ENCODE peak calls at places on chromosomes 12 and 14, in four cellular contexts. X, D, V and O are unnamed samples.
A peak's percentile ranks its signal among the peaks of the same experiment; 100 is the strongest.

GRCh38 chr12:64124511-64125197 is 97.4 kb downstream of the KICS2 start:
- DNase-seq in X (no peak), D (peak; percentile 58), V (no peak), O (no peak)

GRCh38 chr14:60565211-60565610 is 56.3 kb downstream of the SIX6 start:
- DNase-seq in X (no peak), D (peak; percentile 88), V (no peak), O (no peak)

GRCh38 chr12:19829100-19829853 is 390.0 kb downstream of the AEBP2 start:
- DNase-seq in X (no peak), D (no peak), V (no peak), O (no peak)

GRCh38 chr12:128549621-128550020 is 274.1 kb downstream of the SLC15A4 start:
- DNase-seq in X (no peak), D (no peak), V (no peak), O (no peak)

GRCh38 chr14:76267322-76268012 is 108.5 kb upstream of the ESRRB start:
- DNase-seq in X (peak; percentile 36), D (peak; percentile 28), V (peak; percentile 45), O (no peak)

GRCh38 chr14:56219666-56220413 is 101.6 kb downstream of the PELI2 start:
- DNase-seq in X (no peak), D (no peak), V (no peak), O (no peak)

GRCh38 chr14:101820283-101820798 is 58.8 kb downstream of the PPP2R5C start:
- DNase-seq in X (no peak), D (no peak), V (no peak), O (no peak)

GRCh38 chr12:26874501-26875296 is 41.7 kb upstream of the ITPR2 start:
- DNase-seq in X (no peak), D (no peak), V (no peak), O (no peak)

GRCh38 chr12:63079791-63080395 is 71.1 kb downstream of the AVPR1A start:
- DNase-seq in X (no peak), D (peak; percentile 6), V (no peak), O (no peak)

GRCh38 chr12:753401-754237 is 1.2 kb downstream of the WNK1 start:
- DNase-seq in X (peak; percentile 11), D (peak; percentile 21), V (peak; percentile 51), O (no peak)

GRCh38 chr12:53596920-53597363 is 29.2 kb downstream of the ATF7 start:
- DNase-seq in X (no peak), D (peak; percentile 70), V (no peak), O (peak; percentile 17)

GRCh38 chr12:80216890-80217559 is 117.7 kb downstream of the OTOGL start:
- DNase-seq in X (no peak), D (peak; percentile 21), V (no peak), O (no peak)

GRCh38 chr12:59570134-59570533 is 25.7 kb upstream of the SLC16A7 start:
- DNase-seq in X (no peak), D (peak; percentile 25), V (no peak), O (no peak)

DNA sequence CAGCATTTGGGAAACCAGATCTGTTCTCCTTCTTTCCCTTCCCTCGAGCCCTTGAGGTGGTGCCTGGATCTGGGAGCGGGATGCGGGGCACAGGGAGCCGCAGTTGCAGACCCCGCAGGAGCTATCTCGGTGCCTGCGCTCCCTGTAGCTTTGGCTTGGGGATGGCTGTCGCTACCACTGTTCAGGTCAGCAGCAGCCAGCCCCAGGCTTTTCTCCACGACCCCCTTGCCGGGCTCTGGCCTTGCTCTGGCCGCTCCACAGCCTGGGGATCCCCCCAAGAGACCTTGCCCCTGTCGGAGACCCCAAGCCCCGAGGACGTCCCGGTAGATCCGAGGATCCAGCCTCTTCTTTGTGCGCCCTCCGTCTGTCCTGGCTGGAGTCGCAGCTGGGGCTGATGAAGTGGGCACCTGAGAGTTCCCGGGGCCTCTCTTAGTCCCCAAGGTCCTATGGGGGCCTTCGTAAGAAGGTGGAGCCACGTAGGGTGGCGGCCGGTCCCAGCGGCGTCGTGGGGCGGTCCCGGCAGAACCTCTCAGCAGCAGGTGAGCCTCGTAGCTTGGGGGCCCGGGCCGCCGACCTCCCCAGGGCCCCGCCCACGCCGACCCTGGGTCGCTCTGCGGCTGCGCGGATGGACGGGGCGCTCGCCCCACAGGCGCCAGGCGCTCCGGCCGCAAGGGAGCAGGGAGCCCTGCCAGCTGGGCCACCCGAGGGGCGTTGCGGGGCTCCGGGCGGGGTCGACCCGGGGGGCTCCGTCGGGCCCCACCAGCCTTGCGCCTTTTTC is 1.3 kb downstream of the DDN start:
- DNase-seq in X (no peak), D (no peak), V (peak; percentile 40), O (no peak)
- TF ChIP-seq CTCF in X (no peak), D (no peak), V (no peak), O (no peak)

GRCh38 chr12:46260913-46261476 is 7.8 kb downstream of the SLC38A1 start:
- DNase-seq in X (no peak), D (no peak), V (no peak), O (no peak)
- H3K4me3 ChIP-seq in X (no peak overlapping the region), D (no peak overlapping the region), V (no peak overlapping the region), O (no peak overlapping the region)

GRCh38 chr12:75623631-75624118 is 112.3 kb upstream of the KRR1 start:
- DNase-seq in X (no peak), D (peak; percentile 30), V (no peak), O (no peak)
- TF ChIP-seq CTCF in X (no peak), D (no peak), V (no peak), O (peak; percentile 9)

GRCh38 chr14:50339178-50339804 is 27.2 kb downstream of the DMAC2L start:
- DNase-seq in X (no peak), D (no peak), V (no peak), O (no peak)

GRCh38 chr14:50340945-50341344 is 28.8 kb downstream of the DMAC2L start:
- DNase-seq in X (no peak), D (no peak), V (no peak), O (no peak)

GRCh38 chr14:50340045-50340444 is 27.9 kb downstream of the DMAC2L start:
- DNase-seq in X (no peak), D (no peak), V (no peak), O (no peak)

GRCh38 chr14:50336428-50336827 is 24.3 kb downstream of the DMAC2L start:
- DNase-seq in X (no peak), D (no peak), V (no peak), O (no peak)

DNA sequence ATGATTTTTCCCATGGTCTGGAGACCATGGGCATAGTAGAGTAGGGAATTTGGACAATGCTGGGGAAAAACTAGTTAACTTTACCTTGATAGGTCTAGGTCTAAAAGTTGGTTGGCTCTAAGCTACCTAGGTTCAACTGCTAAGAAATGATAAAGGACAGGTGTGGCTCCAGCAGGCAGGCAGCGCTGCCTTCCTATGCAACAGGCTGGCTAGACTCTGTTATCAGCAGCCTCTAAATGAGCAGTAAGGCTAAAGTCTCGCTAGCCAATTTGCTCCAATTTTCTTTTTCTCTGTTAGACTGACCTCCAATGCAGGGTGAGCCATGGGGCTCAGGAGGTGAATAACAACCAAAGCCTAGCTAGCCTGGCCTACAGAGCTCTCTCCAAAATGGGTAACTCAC is 26.4 kb downstream of the DMAC2L start:
- DNase-seq in X (no peak), D (no peak), V (no peak), O (no peak)
- H3K4me3 ChIP-seq in X (no peak overlapping the region), D (no peak overlapping the region), V (no peak overlapping the region), O (no peak overlapping the region)

DNA sequence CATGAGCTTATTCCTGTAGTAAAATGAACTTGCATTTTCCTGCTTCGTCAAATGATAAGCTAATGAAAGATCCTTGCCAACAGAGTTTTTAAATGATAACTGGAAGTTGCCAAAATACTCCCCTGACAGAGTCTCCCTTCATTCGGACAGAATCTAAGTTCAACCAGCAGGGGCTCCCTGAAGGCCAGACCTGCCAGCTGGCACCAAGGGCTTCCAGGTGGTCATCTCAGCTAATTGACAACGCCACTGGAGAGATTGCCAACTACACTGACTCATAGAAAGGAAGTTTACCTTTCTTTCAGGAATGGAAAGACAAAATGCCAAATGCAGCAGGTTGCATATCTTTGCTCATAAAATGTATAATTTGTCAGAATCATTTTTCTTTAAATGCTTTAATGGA is 462.8 kb downstream of the GXYLT1 start:
- DNase-seq in X (no peak), D (no peak), V (no peak), O (no peak)
- TF ChIP-seq CTCF in X (no peak), D (no peak), V (no peak), O (no peak)